ENCODE peak calls at places on chromosomes 2 and 18, in seven cellular contexts. S is cardiac muscle cell, W is coronary artery, L is astrocyte, G is Peyer's patch, C is stomach, R is K562. Q is an unnamed sample.

GRCh38 chr2:236661064-236661761 is 91.6 kb downstream of the ACKR3 start:
- DNase-seq in S (no peak), L (peak; percentile 87), G (no peak), C (no peak), R (no peak), W (peak; percentile 73), Q (peak; percentile 21)

GRCh38 chr2:111055735-111056134 is 65.0 kb upstream of the BCL2L11 start:
- DNase-seq in G (no peak), L (no peak), W (no peak), C (no peak), R (no peak), S (no peak), Q (no peak)

GRCh38 chr18:28177828-28178635 is 1.1 kb upstream of the CDH2 start:
- DNase-seq in G (no peak), W (peak; percentile 78), S (peak; percentile 89), L (peak; percentile 47), R (no peak), C (peak; percentile 67), Q (no peak)

GRCh38 chr18:78986018-78986481 is 6.4 kb downstream of the SALL3 start:
- DNase-seq in G (no peak), R (peak; percentile 14), C (no peak), W (no peak), S (peak; percentile 72), L (peak; percentile 66), Q (no peak)

GRCh38 chr2:35783723-35784122 is 571.9 kb upstream of the CRIM1 start:
- DNase-seq in W (no peak), G (no peak), L (no peak), S (no peak), C (no peak), R (no peak), Q (no peak)

GRCh38 chr2:166417669-166418068 is 41.9 kb upstream of the SCN9A start:
- DNase-seq in R (peak; percentile 67), S (no peak), W (no peak), L (peak; percentile 53), C (no peak), G (no peak), Q (no peak)

GRCh38 chr2:27966466-27966865 is 75.9 kb downstream of the BABAM2 start:
- DNase-seq in C (no peak), G (no peak), S (no peak), W (no peak), L (peak; percentile 63), R (no peak), Q (no peak)

GRCh38 chr2:126698991-126699390 is 43.0 kb downstream of the GYPC start:
- DNase-seq in W (no peak), L (no peak), S (no peak), G (no peak), R (no peak), C (no peak), Q (no peak)

GRCh38 chr2:155062250-155062985 is 363.9 kb downstream of the KCNJ3 start:
- DNase-seq in S (no peak), L (no peak), R (no peak), W (no peak), G (no peak), C (no peak), Q (no peak)

GRCh38 chr2:27844821-27845255 is 45.3 kb downstream of the RBKS start:
- DNase-seq in G (no peak), C (no peak), W (no peak), S (no peak), L (peak; percentile 15), R (no peak), Q (no peak)

GRCh38 chr2:127674241-127675209 is 805 bp downstream of the LIMS2 start:
- DNase-seq in W (peak; percentile 79), S (peak; percentile 64), L (no peak), C (peak; percentile 25), G (no peak), R (no peak), Q (peak; percentile 90)

GRCh38 chr2:64941143-64941542 is 48.1 kb upstream of the SLC1A4 start:
- DNase-seq in G (no peak), L (no peak), C (no peak), W (no peak), S (no peak), R (no peak), Q (no peak)

GRCh38 chr2:64937341-64938230 is 51.6 kb upstream of the SLC1A4 start:
- DNase-seq in S (no peak), C (no peak), R (no peak), L (no peak), G (peak; percentile 76), W (no peak), Q (peak; percentile 45)

GRCh38 chr2:64941751-64942150 is 47.4 kb upstream of the SLC1A4 start:
- DNase-seq in W (no peak), R (no peak), L (no peak), C (no peak), G (no peak), S (no peak), Q (no peak)

GRCh38 chr2:64938607-64939285 is 50.5 kb upstream of the SLC1A4 start:
- DNase-seq in S (no peak), C (no peak), L (no peak), R (no peak), G (no peak), W (no peak), Q (no peak)

DNA sequence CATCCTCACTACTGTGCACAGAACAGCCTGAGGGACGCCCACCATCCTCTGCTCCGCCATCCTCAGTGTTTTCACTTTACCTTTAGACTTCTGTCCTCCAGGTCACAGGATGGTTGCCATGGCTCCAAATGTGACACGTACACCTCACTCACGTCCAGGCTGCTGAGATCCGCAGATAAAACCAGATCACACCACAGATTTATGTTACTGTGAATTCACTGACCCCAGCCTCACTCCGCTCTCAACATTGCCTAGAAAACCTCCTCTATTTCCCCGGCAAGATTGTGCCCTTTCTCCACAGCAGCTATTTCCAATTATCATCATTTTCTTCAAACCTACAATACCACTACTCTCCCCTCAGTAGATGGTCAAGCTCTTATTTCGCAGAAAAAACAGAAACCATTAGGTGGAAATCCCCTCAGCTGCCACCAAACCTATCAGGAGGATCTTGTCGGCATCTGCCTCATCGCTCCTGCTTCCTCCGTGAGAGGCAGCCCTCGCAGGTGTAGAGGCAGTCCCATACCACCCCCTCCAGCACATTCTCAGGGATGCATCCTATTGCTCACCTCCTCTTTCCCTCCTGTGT is 49.8 kb upstream of the SLC1A4 start:
- DNase-seq in W (no peak), R (no peak), G (peak; percentile 60), C (no peak), S (no peak), L (no peak), Q (no peak)
- TF ChIP-seq CTCF in W (no peak), R (no peak), G (no peak), C (no peak), S (no peak), L (no peak), Q (no peak)

DNA sequence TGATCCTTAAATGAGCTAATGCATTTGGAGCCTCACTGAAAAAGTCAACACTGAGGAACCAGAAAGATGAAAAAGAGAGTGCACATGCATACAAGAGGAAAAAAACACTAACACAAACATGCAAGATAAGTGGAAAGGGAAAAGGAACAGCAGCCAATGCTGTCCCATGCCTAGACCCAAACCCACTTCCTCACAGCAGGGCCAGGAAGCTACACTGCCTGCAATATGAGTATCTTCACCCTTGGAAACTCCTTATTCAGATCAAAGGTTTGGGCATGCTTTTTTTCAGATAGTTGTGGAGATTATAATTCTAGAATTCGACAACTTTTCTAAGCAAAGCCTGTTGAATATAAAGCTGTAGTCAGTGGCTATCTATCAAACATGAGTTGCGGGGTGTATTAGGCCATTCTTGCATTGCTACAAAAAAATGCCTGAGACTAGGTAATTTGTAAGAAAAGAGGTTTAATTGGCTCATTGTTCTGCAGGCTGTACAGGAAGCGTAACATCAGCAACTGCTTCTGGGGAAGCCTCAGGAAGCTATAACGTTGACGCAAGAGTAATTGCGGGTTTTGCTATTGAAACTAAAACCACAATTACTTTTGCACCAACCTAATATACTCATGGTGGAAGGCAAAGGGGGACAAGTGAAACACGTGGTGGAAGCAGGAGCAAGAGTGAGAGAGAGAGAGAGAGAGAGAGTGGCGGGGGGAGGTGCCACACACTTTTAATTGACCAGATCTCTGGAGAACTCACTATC is 138.2 kb downstream of the MBD2 start:
- DNase-seq in C (no peak), R (no peak), S (no peak), G (no peak), W (no peak), L (no peak), Q (no peak)
- H3K27ac ChIP-seq in C (no peak overlapping the region), R (no peak overlapping the region), S (no peak overlapping the region), G (no peak overlapping the region), W (no peak overlapping the region), L (no peak overlapping the region), Q (no peak overlapping the region)

GRCh38 chr2:102063948-102064678 is 72.4 kb downstream of the IL1R2 start:
- DNase-seq in L (peak; percentile 99), W (peak; percentile 96), C (peak; percentile 81), G (peak; percentile 56), R (peak; percentile 95), S (peak; percentile 91), Q (peak; percentile 96)
- H3K4me3 ChIP-seq in L (peak overlapping the region; percentile 34), W (peak overlapping the region; percentile 51), C (no peak overlapping the region), G (no peak overlapping the region), R (no peak overlapping the region), S (no peak overlapping the region), Q (no peak overlapping the region)

GRCh38 chr2:185980944-185981343 is 242.3 kb downstream of the FSIP2 start:
- DNase-seq in C (no peak), S (no peak), W (no peak), R (no peak), G (no peak), L (no peak), Q (no peak)

GRCh38 chr2:185984670-185985069 is 246.1 kb downstream of the FSIP2 start:
- DNase-seq in S (no peak), G (no peak), W (no peak), R (no peak), C (no peak), L (peak; percentile 19), Q (no peak)

GRCh38 chr2:185978634-185979405 is 240.2 kb downstream of the FSIP2 start:
- DNase-seq in R (no peak), G (no peak), L (peak; percentile 85), C (no peak), W (no peak), S (no peak), Q (no peak)

DNA sequence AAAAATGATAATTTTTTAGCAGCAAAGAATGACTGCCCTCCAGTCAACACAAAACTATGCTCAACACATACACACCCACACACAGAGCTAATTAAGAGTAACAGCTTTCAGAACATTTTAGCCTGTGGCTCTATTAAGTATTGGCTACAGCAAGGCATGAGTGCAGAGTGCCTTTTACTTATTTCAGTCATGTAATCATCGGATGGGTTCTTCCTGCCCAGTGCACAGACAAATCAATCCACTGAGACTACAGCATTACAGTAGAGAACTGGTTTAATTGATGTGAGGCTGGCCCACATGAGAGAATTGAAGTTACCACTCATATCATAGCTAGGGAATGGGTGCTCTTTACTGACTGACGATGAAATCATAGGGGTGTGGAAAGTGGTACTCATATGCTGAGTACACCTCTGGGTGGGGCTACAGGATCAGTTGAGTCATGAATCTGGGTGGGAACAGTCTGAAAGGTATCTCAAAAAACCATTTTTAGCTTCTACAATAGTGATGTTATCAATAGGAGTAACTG is 241.0 kb downstream of the FSIP2 start:
- DNase-seq in G (no peak), L (peak; percentile 58), C (no peak), R (no peak), W (no peak), S (no peak), Q (no peak)
- TF ChIP-seq CTCF in G (no peak), L (no peak), C (no peak), R (no peak), W (no peak), S (no peak), Q (no peak)

Q was measured in tibial artery.